ENCODE peak calls at places on chromosomes 11 and 22, in six cellular contexts. R, A, F, I, O and X are unnamed samples.
A peak's percentile ranks its signal among the peaks of the same experiment; 100 is the strongest.

GRCh38 chr11:73387594-73388021 is 11.4 kb downstream of the RELT start:
- DNase-seq in O (no peak), I (no peak), F (no peak), A (no peak), R (no peak), X (no peak)

GRCh38 chr11:59291228-59291627 is 67.5 kb upstream of the OR5AN1 start:
- DNase-seq in R (no peak), F (no peak), I (no peak), A (no peak), O (no peak), X (no peak)

GRCh38 chr11:64752106-64752970 is 7.4 kb downstream of the PYGM start:
- DNase-seq in F (no peak), R (no peak), I (no peak), A (no peak), O (no peak), X (no peak)

GRCh38 chr11:116693206-116694016 is 79.4 kb downstream of the BUD13 start:
- DNase-seq in A (no peak), R (no peak), F (peak; percentile 79), O (peak; percentile 37), I (no peak), X (no peak)

GRCh38 chr11:306645-307371 is 808 bp upstream of the IFITM2 start:
- DNase-seq in R (no peak), I (no peak), A (no peak), O (no peak), F (no peak), X (no peak)

GRCh38 chr11:44939673-44940072 is 11.0 kb downstream of the TP53I11 start:
- DNase-seq in A (no peak), F (peak; percentile 23), I (peak; percentile 69), O (no peak), R (peak; percentile 50), X (no peak)

GRCh38 chr11:116527180-116527991 is 245.4 kb downstream of the BUD13 start:
- DNase-seq in R (no peak), A (no peak), I (no peak), O (no peak), F (no peak), X (no peak)

GRCh38 chr11:44252999-44253602 is 56.8 kb downstream of the ALX4 start:
- DNase-seq in I (no peak), R (no peak), A (no peak), O (no peak), F (no peak), X (no peak)

GRCh38 chr11:120546312-120547205 is 35.0 kb downstream of the GRIK4 start:
- DNase-seq in F (peak; percentile 67), A (peak; percentile 98), I (peak; percentile 64), O (no peak), R (peak; percentile 96), X (no peak)

GRCh38 chr11:107018902-107019493 is 722 bp upstream of the GUCY1A2 start:
- DNase-seq in A (peak; percentile 61), R (peak; percentile 87), I (peak; percentile 90), O (peak; percentile 83), F (peak; percentile 86), X (peak; percentile 71)

GRCh38 chr11:73189315-73189714 is 28.8 kb upstream of the P2RY2 start:
- DNase-seq in R (no peak), A (no peak), F (peak; percentile 15), I (no peak), O (no peak), X (no peak)

GRCh38 chr22:49406879-49407587 is 420.6 kb downstream of the BRD1 start:
- DNase-seq in O (no peak), A (no peak), F (no peak), I (no peak), R (no peak), X (no peak)

GRCh38 chr11:63459586-63459985 is 31.4 kb downstream of the PLAAT5 start:
- DNase-seq in O (peak; percentile 46), I (peak; percentile 72), R (no peak), F (peak; percentile 49), A (no peak), X (no peak)

GRCh38 chr22:46967445-46968358 is 205.3 kb downstream of the TBC1D22A start:
- DNase-seq in A (no peak), F (no peak), I (no peak), R (no peak), O (no peak), X (no peak)

GRCh38 chr22:25722223-25723015 is 19.6 kb upstream of the MYO18B start:
- DNase-seq in R (no peak), A (no peak), I (no peak), F (peak; percentile 53), O (no peak), X (no peak)

GRCh38 chr11:63845305-63845704 is 6.4 kb downstream of the MARK2 start:
- DNase-seq in I (no peak), R (peak; percentile 95), A (peak; percentile 91), F (peak; percentile 70), O (no peak), X (no peak)

GRCh38 chr22:45163074-45163416 is 680 bp upstream of the NUP50 start:
- DNase-seq in A (peak; percentile 54), F (peak; percentile 69), O (no peak), I (peak; percentile 42), R (peak; percentile 67), X (no peak)

GRCh38 chr11:65778431-65778900 is 2.3 kb downstream of the AP5B1 start:
- DNase-seq in F (no peak), R (no peak), A (no peak), I (no peak), O (no peak), X (no peak)

GRCh38 chr11:32602657-32603410 is 19.2 kb downstream of the EIF3M start:
- DNase-seq in F (no peak), O (no peak), A (peak; percentile 67), R (no peak), I (no peak), X (no peak)

GRCh38 chr11:116890193-116890592 is 52.8 kb upstream of the APOA1 start:
- DNase-seq in O (no peak), R (peak; percentile 27), I (no peak), F (no peak), A (peak; percentile 60), X (no peak)

GRCh38 chr11:23797624-23798419 is 699.0 kb upstream of the LUZP2 start:
- DNase-seq in O (no peak), A (no peak), F (no peak), R (no peak), I (no peak), X (no peak)

GRCh38 chr22:27775698-27776409 is 25.7 kb downstream of the MN1 start:
- DNase-seq in A (no peak), O (no peak), R (no peak), F (no peak), I (peak; percentile 53), X (peak; percentile 63)
- H2AK5ac ChIP-seq in A (no peak overlapping the region), O (no peak overlapping the region), R (no peak overlapping the region), F (peak overlapping the region; percentile 59), I (no peak overlapping the region), X (peak overlapping the region; percentile 98)

DNA sequence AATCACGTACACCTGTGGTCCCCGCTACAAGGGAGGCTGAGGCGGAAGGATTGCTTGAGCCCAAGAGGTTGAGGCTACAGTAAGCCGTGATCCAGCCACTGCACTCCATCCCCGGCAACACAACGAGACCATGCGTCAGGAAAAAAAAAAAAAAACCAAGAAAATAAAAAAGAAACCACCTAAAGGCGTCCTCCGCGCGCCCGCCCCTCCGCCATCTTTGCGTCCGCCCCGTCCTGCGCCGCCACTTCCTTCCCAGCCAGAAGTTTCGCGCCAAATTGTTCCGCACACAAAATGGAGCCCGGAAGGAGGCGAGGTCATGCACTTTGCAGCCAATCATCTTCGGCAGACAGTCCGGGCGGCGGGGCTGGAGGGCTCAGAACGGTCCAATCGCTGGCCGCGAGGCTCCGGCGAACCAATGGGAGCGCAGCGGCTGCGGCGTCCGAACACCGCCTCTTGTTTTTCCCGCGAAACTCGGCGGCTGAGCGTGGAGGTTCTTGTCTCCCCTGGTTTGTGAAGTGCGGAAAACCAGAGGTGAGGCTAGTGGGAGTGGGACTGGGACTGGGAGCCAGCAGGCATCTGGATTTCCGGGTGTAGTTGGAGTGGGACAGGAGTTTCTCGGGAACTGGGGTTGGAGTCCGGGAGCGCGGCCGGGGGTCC is at the start of gene MCM5:
- DNase-seq in A (peak; percentile 96), O (peak; percentile 95), R (peak; percentile 97), F (peak; percentile 99), I (peak; percentile 97), X (peak; percentile 95)
- H2BK5ac ChIP-seq in A (peak within 1 kb of the TSS; percentile 25), O (peak within 1 kb of the TSS; percentile 97), R (no peak within 1 kb of the TSS), F (peak within 1 kb of the TSS; percentile 45), I (peak within 1 kb of the TSS; percentile 100), X (peak within 1 kb of the TSS; percentile 79)

GRCh38 chr22:34129691-34130486 is 209.6 kb upstream of the LARGE1 start:
- DNase-seq in A (no peak), I (no peak), O (no peak), F (no peak), R (no peak), X (no peak)

DNA sequence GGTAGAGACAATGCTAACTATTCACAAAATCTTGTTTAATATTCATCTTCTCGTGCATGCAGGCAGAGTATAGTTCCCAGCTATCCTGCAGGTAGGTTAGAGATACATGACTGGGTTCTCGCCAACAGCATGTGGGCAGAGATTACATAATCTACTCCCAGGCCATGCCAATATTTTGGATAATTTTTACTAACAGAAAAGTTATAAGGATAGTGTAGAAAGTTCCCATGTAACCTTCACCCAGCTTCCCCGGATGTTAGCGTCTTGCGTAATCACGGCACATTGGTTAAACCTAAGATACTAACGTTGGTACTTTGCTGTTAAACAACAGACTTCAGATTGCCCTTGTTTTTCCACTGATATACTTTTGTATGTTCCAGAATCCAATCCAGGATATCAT is 215.5 kb upstream of the LARGE1 start:
- DNase-seq in A (no peak), F (no peak), I (no peak), O (no peak), R (no peak), X (no peak)
- H2AFZ ChIP-seq in A (no peak overlapping the region), F (no peak overlapping the region), I (no peak overlapping the region), O (no peak overlapping the region), R (no peak overlapping the region), X (no peak overlapping the region)

GRCh38 chr22:41969110-41969646 is at the start of gene SEPTIN3:
- DNase-seq in F (no peak), A (no peak), R (no peak), O (no peak), I (no peak), X (no peak)
- H2AK5ac ChIP-seq in F (no peak within 1 kb of the TSS), A (no peak within 1 kb of the TSS), R (no peak within 1 kb of the TSS), O (peak within 1 kb of the TSS; percentile 14), I (no peak within 1 kb of the TSS), X (peak within 1 kb of the TSS; percentile 91)

GRCh38 chr11:126588630-126589491 is 233.4 kb downstream of the ST3GAL4 start:
- DNase-seq in O (no peak), A (no peak), R (no peak), I (no peak), F (no peak), X (no peak)

GRCh38 chr11:126585388-126586302 is 230.2 kb downstream of the ST3GAL4 start:
- DNase-seq in R (peak; percentile 2), F (peak; percentile 10), O (no peak), I (peak; percentile 81), A (peak; percentile 96), X (no peak)

GRCh38 chr11:126583594-126583993 is 228.1 kb downstream of the ST3GAL4 start:
- DNase-seq in O (no peak), I (no peak), R (no peak), A (no peak), F (no peak), X (no peak)

GRCh38 chr11:126584028-126584427 is 228.5 kb downstream of the ST3GAL4 start:
- DNase-seq in A (no peak), R (no peak), I (no peak), O (no peak), F (no peak), X (no peak)

DNA sequence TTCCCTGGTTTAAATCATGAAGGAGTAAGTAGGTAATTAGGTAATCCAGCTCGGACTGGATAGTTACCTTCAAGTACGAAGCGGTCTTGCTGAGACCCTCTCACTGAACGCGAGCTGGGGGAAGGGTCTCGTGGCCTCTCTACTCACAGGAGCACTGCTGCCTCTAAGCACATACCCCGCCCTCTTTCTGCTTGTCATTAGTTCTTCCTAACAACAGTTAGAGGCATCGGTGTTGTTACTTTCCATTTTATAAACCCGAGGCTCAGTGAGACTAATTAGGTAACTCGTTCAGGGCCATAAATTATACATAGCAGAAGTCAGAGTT is 230.8 kb downstream of the ST3GAL4 start:
- DNase-seq in I (no peak), O (no peak), R (no peak), A (no peak), F (no peak), X (no peak)
- H2BK5ac ChIP-seq in I (no peak overlapping the region), O (peak overlapping the region; percentile 48), R (no peak overlapping the region), A (peak overlapping the region; percentile 67), F (no peak overlapping the region), X (no peak overlapping the region)